ENCODE peak calls at places on chromosomes 2 and 18, in five cellular contexts. One of them, this sample, is unnamed.

GRCh38 chr2:203900298-203900697 is 32.7 kb downstream of the CTLA4 start:
- DNase-seq in brain microvascular endothelial cell: no peak
- DNase-seq in small intestine: no peak
- DNase-seq in caudate nucleus: no peak
- DNase-seq in CD4-positive, CD25-positive, alpha-beta regulatory T cell: no peak
- DNase-seq in this sample: no peak

GRCh38 chr2:43018179-43019024 is 208.0 kb downstream of the ZFP36L2 start:
- DNase-seq in small intestine: peak; percentile 44
- DNase-seq in CD4-positive, CD25-positive, alpha-beta regulatory T cell: no peak
- DNase-seq in caudate nucleus: no peak
- DNase-seq in brain microvascular endothelial cell: no peak
- DNase-seq in this sample: peak; percentile 95

GRCh38 chr18:23302514-23302851 is 150.6 kb upstream of the RIOK3 start:
- DNase-seq in small intestine: no peak
- DNase-seq in CD4-positive, CD25-positive, alpha-beta regulatory T cell: no peak
- DNase-seq in brain microvascular endothelial cell: no peak
- DNase-seq in caudate nucleus: no peak
- DNase-seq in this sample: no peak

GRCh38 chr2:134218414-134218813 is 35.5 kb upstream of the MGAT5 start:
- DNase-seq in CD4-positive, CD25-positive, alpha-beta regulatory T cell: no peak
- DNase-seq in small intestine: peak; percentile 65
- DNase-seq in caudate nucleus: no peak
- DNase-seq in brain microvascular endothelial cell: no peak
- DNase-seq in this sample: no peak

GRCh38 chr18:38940863-38941531 is 1375.4 kb upstream of the CELF4 start:
- DNase-seq in small intestine: peak; percentile 49
- DNase-seq in CD4-positive, CD25-positive, alpha-beta regulatory T cell: peak; percentile 55
- DNase-seq in caudate nucleus: no peak
- DNase-seq in brain microvascular endothelial cell: peak; percentile 90
- DNase-seq in this sample: no peak

GRCh38 chr2:178882666-178883440 is 75.6 kb upstream of the TTN start:
- DNase-seq in brain microvascular endothelial cell: peak; percentile 12
- DNase-seq in caudate nucleus: no peak
- DNase-seq in small intestine: no peak
- DNase-seq in CD4-positive, CD25-positive, alpha-beta regulatory T cell: no peak
- DNase-seq in this sample: no peak

GRCh38 chr2:74708883-74709282 is 54.8 kb downstream of the SEMA4F start:
- DNase-seq in small intestine: no peak
- DNase-seq in CD4-positive, CD25-positive, alpha-beta regulatory T cell: no peak
- DNase-seq in caudate nucleus: no peak
- DNase-seq in brain microvascular endothelial cell: peak; percentile 10
- DNase-seq in this sample: no peak

GRCh38 chr18:31156831-31157763 is 5.6 kb downstream of the DSC1 start:
- DNase-seq in small intestine: no peak
- DNase-seq in brain microvascular endothelial cell: no peak
- DNase-seq in caudate nucleus: no peak
- DNase-seq in CD4-positive, CD25-positive, alpha-beta regulatory T cell: no peak
- DNase-seq in this sample: no peak

GRCh38 chr2:68974946-68975665 is 670 bp downstream of the GKN1 start:
- DNase-seq in caudate nucleus: no peak
- DNase-seq in CD4-positive, CD25-positive, alpha-beta regulatory T cell: no peak
- DNase-seq in brain microvascular endothelial cell: peak; percentile 32
- DNase-seq in small intestine: no peak
- DNase-seq in this sample: no peak

GRCh38 chr2:160238392-160238791 is 38.3 kb upstream of the ITGB6 start:
- DNase-seq in small intestine: no peak
- DNase-seq in CD4-positive, CD25-positive, alpha-beta regulatory T cell: no peak
- DNase-seq in brain microvascular endothelial cell: no peak
- DNase-seq in caudate nucleus: no peak
- DNase-seq in this sample: no peak

GRCh38 chr2:183898641-183899040 is 699.7 kb upstream of the ZNF804A start:
- DNase-seq in small intestine: no peak
- DNase-seq in brain microvascular endothelial cell: no peak
- DNase-seq in CD4-positive, CD25-positive, alpha-beta regulatory T cell: no peak
- DNase-seq in caudate nucleus: no peak
- DNase-seq in this sample: no peak

GRCh38 chr2:55425449-55425848 is 5.8 kb upstream of the CCDC88A start:
- DNase-seq in small intestine: peak; percentile 20
- DNase-seq in CD4-positive, CD25-positive, alpha-beta regulatory T cell: no peak
- DNase-seq in caudate nucleus: no peak
- DNase-seq in brain microvascular endothelial cell: peak; percentile 74
- DNase-seq in this sample: no peak

GRCh38 chr2:157302492-157303099 is 23.0 kb downstream of the ERMN start:
- DNase-seq in CD4-positive, CD25-positive, alpha-beta regulatory T cell: peak; percentile 58
- DNase-seq in brain microvascular endothelial cell: peak; percentile 43
- DNase-seq in small intestine: peak; percentile 73
- DNase-seq in caudate nucleus: no peak
- DNase-seq in this sample: no peak

GRCh38 chr2:86392873-86393272 is 48.3 kb upstream of the KDM3A start:
- DNase-seq in brain microvascular endothelial cell: no peak
- DNase-seq in caudate nucleus: no peak
- DNase-seq in CD4-positive, CD25-positive, alpha-beta regulatory T cell: no peak
- DNase-seq in small intestine: peak; percentile 78
- DNase-seq in this sample: no peak

DNA sequence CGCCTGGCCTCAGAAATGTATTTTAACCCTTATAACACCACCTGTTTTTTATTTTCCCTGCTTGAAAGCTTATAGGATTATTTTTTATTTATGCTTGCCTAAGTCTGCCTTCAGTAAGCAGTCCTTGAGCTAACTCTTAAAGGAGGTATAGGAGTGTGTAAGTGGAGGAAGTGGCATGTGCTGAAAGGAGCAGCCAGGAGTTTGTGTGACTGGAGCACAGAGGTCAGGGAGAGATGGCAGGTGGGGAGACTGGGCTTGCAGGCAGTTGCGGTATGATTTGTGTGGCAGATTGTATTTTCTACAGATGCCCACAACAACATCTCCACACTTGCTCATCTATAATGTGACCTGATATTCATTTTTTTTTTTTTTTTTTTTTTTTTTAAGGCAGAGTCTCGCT is 27.2 kb upstream of the PAIP2B start:
- DNase-seq in brain microvascular endothelial cell: no peak
- DNase-seq in small intestine: no peak
- DNase-seq in caudate nucleus: no peak
- DNase-seq in CD4-positive, CD25-positive, alpha-beta regulatory T cell: no peak
- DNase-seq in this sample: no peak
- H3K27ac ChIP-seq in brain microvascular endothelial cell: no peak overlapping the region
- H3K27ac ChIP-seq in small intestine: no peak overlapping the region
- H3K27ac ChIP-seq in caudate nucleus: no peak overlapping the region
- H3K27ac ChIP-seq in CD4-positive, CD25-positive, alpha-beta regulatory T cell: no peak overlapping the region
- H3K27ac ChIP-seq in this sample: no peak overlapping the region

GRCh38 chr2:216188956-216189355 is 79.8 kb downstream of the XRCC5 start:
- DNase-seq in caudate nucleus: no peak
- DNase-seq in CD4-positive, CD25-positive, alpha-beta regulatory T cell: no peak
- DNase-seq in brain microvascular endothelial cell: no peak
- DNase-seq in small intestine: no peak
- DNase-seq in this sample: no peak
- H3K27ac ChIP-seq in caudate nucleus: no peak overlapping the region
- H3K27ac ChIP-seq in CD4-positive, CD25-positive, alpha-beta regulatory T cell: no peak overlapping the region
- H3K27ac ChIP-seq in brain microvascular endothelial cell: no peak overlapping the region
- H3K27ac ChIP-seq in small intestine: no peak overlapping the region
- H3K27ac ChIP-seq in this sample: no peak overlapping the region

GRCh38 chr2:120803764-120804335 is 68.2 kb downstream of the GLI2 start:
- DNase-seq in CD4-positive, CD25-positive, alpha-beta regulatory T cell: no peak
- DNase-seq in small intestine: no peak
- DNase-seq in brain microvascular endothelial cell: no peak
- DNase-seq in caudate nucleus: no peak
- DNase-seq in this sample: no peak

GRCh38 chr2:120805011-120805410 is 69.3 kb downstream of the GLI2 start:
- DNase-seq in small intestine: no peak
- DNase-seq in CD4-positive, CD25-positive, alpha-beta regulatory T cell: no peak
- DNase-seq in caudate nucleus: no peak
- DNase-seq in brain microvascular endothelial cell: no peak
- DNase-seq in this sample: no peak

GRCh38 chr2:120802161-120802560 is 66.5 kb downstream of the GLI2 start:
- DNase-seq in small intestine: no peak
- DNase-seq in CD4-positive, CD25-positive, alpha-beta regulatory T cell: no peak
- DNase-seq in brain microvascular endothelial cell: no peak
- DNase-seq in caudate nucleus: no peak
- DNase-seq in this sample: no peak

GRCh38 chr2:120804446-120804845 is 68.8 kb downstream of the GLI2 start:
- DNase-seq in CD4-positive, CD25-positive, alpha-beta regulatory T cell: no peak
- DNase-seq in caudate nucleus: no peak
- DNase-seq in brain microvascular endothelial cell: no peak
- DNase-seq in small intestine: no peak
- DNase-seq in this sample: no peak

DNA sequence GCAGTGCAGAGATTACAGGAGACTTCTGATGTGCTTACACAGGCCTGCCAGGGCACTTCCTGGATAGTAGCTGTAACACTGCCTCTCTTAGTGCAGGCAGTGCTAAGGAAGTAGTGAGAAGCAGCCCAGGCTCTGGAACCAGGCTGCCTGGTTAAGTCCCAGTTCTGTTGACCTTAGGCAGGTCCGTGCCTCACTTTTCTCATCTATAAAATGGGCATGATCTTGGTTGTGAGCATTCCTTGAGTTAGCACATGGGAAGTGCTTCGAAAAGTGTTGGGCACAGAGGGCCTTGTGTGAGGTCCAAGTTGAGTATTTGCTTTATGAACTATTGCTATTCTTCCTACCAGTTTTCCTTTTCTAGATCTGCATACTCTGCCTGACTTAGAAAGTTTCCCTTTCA is 67.4 kb downstream of the GLI2 start:
- DNase-seq in brain microvascular endothelial cell: no peak
- DNase-seq in caudate nucleus: no peak
- DNase-seq in CD4-positive, CD25-positive, alpha-beta regulatory T cell: no peak
- DNase-seq in small intestine: no peak
- DNase-seq in this sample: no peak
- H3K27ac ChIP-seq in brain microvascular endothelial cell: no peak overlapping the region
- H3K27ac ChIP-seq in caudate nucleus: no peak overlapping the region
- H3K27ac ChIP-seq in CD4-positive, CD25-positive, alpha-beta regulatory T cell: no peak overlapping the region
- H3K27ac ChIP-seq in small intestine: no peak overlapping the region
- H3K27ac ChIP-seq in this sample: no peak overlapping the region

GRCh38 chr2:104385743-104386142 is 468.2 kb upstream of the POU3F3 start:
- DNase-seq in CD4-positive, CD25-positive, alpha-beta regulatory T cell: no peak
- DNase-seq in small intestine: no peak
- DNase-seq in brain microvascular endothelial cell: no peak
- DNase-seq in caudate nucleus: no peak
- DNase-seq in this sample: no peak

DNA sequence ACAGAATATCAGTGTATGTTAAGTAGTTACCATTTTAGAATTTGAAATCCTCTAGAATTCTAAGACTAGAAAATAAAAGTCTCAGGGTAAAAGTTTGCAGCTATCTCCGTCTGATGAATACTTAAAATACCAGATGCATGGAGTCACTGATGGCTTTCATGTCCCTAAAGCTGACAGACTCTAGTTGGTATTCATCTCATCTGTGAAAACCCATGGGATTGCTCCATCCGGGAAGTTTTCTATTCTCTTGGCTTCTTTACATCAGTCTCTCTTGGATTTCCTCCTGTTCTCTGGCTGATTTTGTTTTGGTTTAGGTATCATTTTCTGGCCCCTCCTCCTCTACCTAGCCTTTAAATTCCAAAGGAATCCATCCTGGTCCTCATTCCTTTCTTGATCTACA is 465.6 kb upstream of the POU3F3 start:
- DNase-seq in caudate nucleus: no peak
- DNase-seq in CD4-positive, CD25-positive, alpha-beta regulatory T cell: no peak
- DNase-seq in brain microvascular endothelial cell: peak; percentile 0
- DNase-seq in small intestine: no peak
- DNase-seq in this sample: no peak
- H3K27ac ChIP-seq in caudate nucleus: no peak overlapping the region
- H3K27ac ChIP-seq in CD4-positive, CD25-positive, alpha-beta regulatory T cell: no peak overlapping the region
- H3K27ac ChIP-seq in brain microvascular endothelial cell: no peak overlapping the region
- H3K27ac ChIP-seq in small intestine: no peak overlapping the region
- H3K27ac ChIP-seq in this sample: no peak overlapping the region